ENCODE peak calls at places on chromosomes 4 and X, in eight cellular contexts. P is stimulated activated CD4-positive, alpha-beta T cell treated with anti-CD3 and anti-CD28 coated beads, TNF-alpha, amount 100 ng/mL, for 48 hours; M is GM04504; X is midbrain; W is NCI-H2029; A is epithelial cell of esophagus; B is HFFc6; Y is head of caudate nucleus. Z is an unnamed sample.

GRCh38 chr4:82890602-82890912 is 396 bp downstream of the SEC31A start:
- DNase-seq in P (no peak), M (no peak), X (no peak), W (peak; percentile 38), A (no peak), B (peak; percentile 10), Y (no peak), Z (no peak)

GRCh38 chr4:182338059-182338458 is 94.9 kb downstream of the TENM3 start:
- DNase-seq in P (no peak), M (no peak), X (no peak), W (no peak), A (peak; percentile 3), B (no peak), Y (no peak), Z (no peak)

GRCh38 chr4:122863626-122864025 is 37.0 kb downstream of the FGF2 start:
- DNase-seq in P (no peak), M (no peak), X (no peak), W (no peak), A (no peak), B (no peak), Y (no peak), Z (no peak)

GRCh38 chr4:151766691-151767090 is 5.9 kb upstream of the GATB start:
- DNase-seq in P (no peak), M (no peak), X (no peak), W (no peak), A (peak; percentile 61), B (no peak), Y (no peak), Z (peak; percentile 8)

GRCh38 chr4:183438458-183439113 is 5.8 kb upstream of the CDKN2AIP start:
- DNase-seq in P (no peak), M (no peak), X (no peak), W (no peak), A (peak; percentile 99), B (peak; percentile 65), Y (no peak), Z (peak; percentile 100)

GRCh38 chr4:87121332-87122065 is 98.9 kb downstream of the KLHL8 start:
- DNase-seq in P (no peak), M (no peak), X (no peak), W (no peak), A (peak; percentile 99), B (no peak), Y (no peak), Z (peak; percentile 93)

GRCh38 chrX:80765226-80765625 is 44.5 kb downstream of the BRWD3 start:
- DNase-seq in P (no peak), M (peak; percentile 41), X (no peak), W (no peak), A (peak; percentile 63), B (peak; percentile 72), Y (no peak), Z (peak; percentile 39)

GRCh38 chr4:176236909-176237308 is 32.1 kb downstream of the ASB5 start:
- DNase-seq in P (no peak), M (no peak), X (no peak), W (no peak), A (peak; percentile 23), B (no peak), Y (no peak), Z (no peak)

GRCh38 chr4:174259580-174259979 is 23.9 kb downstream of the FBXO8 start:
- DNase-seq in P (no peak), M (no peak), X (no peak), W (no peak), A (no peak), B (no peak), Y (no peak), Z (no peak)

GRCh38 chr4:97670703-97671269 is 472.5 kb downstream of the STPG2 start:
- DNase-seq in P (no peak), M (no peak), X (no peak), W (no peak), A (no peak), B (no peak), Y (peak; percentile 18), Z (no peak)

GRCh38 chr4:101345271-101345595 is 2.1 kb downstream of the PPP3CA start:
- DNase-seq in P (no peak), M (no peak), X (peak; percentile 49), W (no peak), A (no peak), B (peak; percentile 27), Y (no peak), Z (no peak)

GRCh38 chr4:184310171-184310567 is 92.5 kb upstream of the ENPP6 start:
- DNase-seq in P (no peak), M (no peak), X (no peak), W (no peak), A (peak; percentile 19), B (no peak), Y (no peak), Z (no peak)

GRCh38 chr4:59869559-59869958 is 1330.6 kb upstream of the ADGRL3 start:
- DNase-seq in P (no peak), M (no peak), X (no peak), W (no peak), A (no peak), B (no peak), Y (no peak), Z (no peak)

GRCh38 chr4:84279678-84280077 is 219.4 kb downstream of the NKX6-1 start:
- DNase-seq in P (no peak), M (no peak), X (no peak), W (no peak), A (peak; percentile 4), B (no peak), Y (no peak), Z (no peak)

GRCh38 chr4:73817341-73817740 is 19.1 kb upstream of the CXCL6 start:
- DNase-seq in P (no peak), M (no peak), X (no peak), W (no peak), A (peak; percentile 37), B (no peak), Y (no peak), Z (no peak)

GRCh38 chrX:133574716-133575115 is 159.4 kb upstream of the GPC4 start:
- DNase-seq in P (no peak), M (no peak), X (peak; percentile 3), W (no peak), A (no peak), B (no peak), Y (no peak), Z (no peak)

GRCh38 chrX:40694833-40695232 is 40.5 kb downstream of the MED14 start:
- DNase-seq in P (no peak), M (no peak), X (no peak), W (no peak), A (peak; percentile 27), B (no peak), Y (no peak), Z (no peak)

GRCh38 chrX:10755477-10756334 is 135.3 kb upstream of the MID1 start:
- DNase-seq in P (no peak), M (no peak), X (no peak), W (no peak), A (peak; percentile 30), B (peak; percentile 3), Y (no peak), Z (no peak)

GRCh38 chr4:108885211-108885610 is 122.4 kb upstream of the ETNPPL start:
- DNase-seq in P (no peak), M (no peak), X (no peak), W (no peak), A (no peak), B (peak; percentile 42), Y (no peak), Z (no peak)

GRCh38 chrX:27884654-27885053 is 76.9 kb downstream of the MAGEB10 start:
- DNase-seq in P (no peak), M (no peak), X (no peak), W (no peak), A (no peak), B (no peak), Y (no peak), Z (no peak)

GRCh38 chr4:47526281-47526680 is 41.2 kb downstream of the ATP10D start:
- DNase-seq in P (no peak), M (no peak), X (no peak), W (no peak), A (peak; percentile 43), B (peak; percentile 50), Y (no peak), Z (no peak)

GRCh38 chr4:41060352-41061318 is 153.7 kb downstream of the APBB2 start:
- DNase-seq in P (no peak), M (no peak), X (peak; percentile 48), W (no peak), A (no peak), B (peak; percentile 17), Y (peak; percentile 74), Z (no peak)

GRCh38 chrX:118976599-118977340 is 2.4 kb downstream of the LONRF3 start:
- DNase-seq in P (no peak), M (no peak), X (no peak), W (no peak), A (peak; percentile 17), B (no peak), Y (peak; percentile 21), Z (no peak)

GRCh38 chrX:38985375-38985774 is 184.1 kb downstream of the MID1IP1 start:
- DNase-seq in P (no peak), M (no peak), X (peak; percentile 9), W (no peak), A (peak; percentile 28), B (no peak), Y (no peak), Z (no peak)

GRCh38 chrX:114774691-114775090 is 190.8 kb downstream of the HTR2C start:
- DNase-seq in P (no peak), M (no peak), X (no peak), W (no peak), A (peak; percentile 0), B (no peak), Y (no peak), Z (no peak)

GRCh38 chrX:97267916-97268680 is 384.4 kb downstream of the RPA4 start:
- DNase-seq in P (no peak), M (no peak), X (no peak), W (no peak), A (no peak), B (no peak), Y (no peak), Z (no peak)

GRCh38 chr4:108139089-108139488 is 29.6 kb downstream of the LEF1 start:
- DNase-seq in P (no peak), M (no peak), X (no peak), W (no peak), A (no peak), B (no peak), Y (no peak), Z (no peak)

GRCh38 chr4:180058731-180059215 is 2184.4 kb upstream of the TENM3 start:
- DNase-seq in P (no peak), M (peak; percentile 1), X (peak; percentile 55), W (no peak), A (peak; percentile 41), B (no peak), Y (peak; percentile 82), Z (no peak)

GRCh38 chr4:37326852-37327251 is 82.3 kb downstream of the NWD2 start:
- DNase-seq in P (no peak), M (no peak), X (no peak), W (no peak), A (no peak), B (no peak), Y (no peak), Z (no peak)

GRCh38 chr4:156685308-156685707 is 286.3 kb downstream of the PDGFC start:
- DNase-seq in P (no peak), M (no peak), X (no peak), W (no peak), A (peak; percentile 10), B (peak; percentile 22), Y (no peak), Z (no peak)

GRCh38 chrX:1537031-1537715 is at the start of gene P2RY8:
- DNase-seq in P (peak; percentile 77), M (peak; percentile 10), X (no peak), W (peak; percentile 11), A (peak; percentile 27), B (no peak), Y (peak; percentile 34), Z (no peak)

GRCh38 chrX:48278958-48279357 is 23.8 kb downstream of the SSX1 start:
- DNase-seq in P (no peak), M (no peak), X (no peak), W (no peak), A (no peak), B (no peak), Y (no peak), Z (no peak)

GRCh38 chr4:140609548-140610425 is 41.0 kb upstream of the UCP1 start:
- DNase-seq in P (no peak), M (peak; percentile 18), X (peak; percentile 70), W (peak; percentile 74), A (peak; percentile 48), B (peak; percentile 58), Y (no peak), Z (no peak)

GRCh38 chr4:67545996-67546356 is 673 bp upstream of the CENPC start:
- DNase-seq in P (no peak), M (no peak), X (no peak), W (no peak), A (no peak), B (no peak), Y (no peak), Z (no peak)

Z was measured in epithelial cell of prostate.